ENCODE peak calls at places on chromosome 20, in nine cellular contexts. One of them, this sample, is unnamed.

GRCh38 chr20:37426106-37426505 is 80.2 kb downstream of the SRC start:
- DNase-seq in MM.1S: no peak
- DNase-seq in upper lobe of right lung: no peak
- DNase-seq in H1: no peak
- DNase-seq in neural progenitor cell: no peak
- DNase-seq in CD8-positive, alpha-beta T cell: no peak
- DNase-seq in cardiac muscle cell: no peak
- DNase-seq in brain microvascular endothelial cell: no peak
- DNase-seq in A549: no peak
- DNase-seq in this sample: no peak

GRCh38 chr20:23255658-23256385 is 94.8 kb upstream of the NXT1 start:
- DNase-seq in MM.1S: no peak
- DNase-seq in upper lobe of right lung: no peak
- DNase-seq in H1: peak; percentile 43
- DNase-seq in neural progenitor cell: peak; percentile 28
- DNase-seq in CD8-positive, alpha-beta T cell: no peak
- DNase-seq in cardiac muscle cell: no peak
- DNase-seq in brain microvascular endothelial cell: no peak
- DNase-seq in A549: no peak
- DNase-seq in this sample: peak; percentile 78

GRCh38 chr20:54227241-54227640 is 19.4 kb downstream of the PFDN4 start:
- DNase-seq in MM.1S: peak; percentile 58
- DNase-seq in upper lobe of right lung: no peak
- DNase-seq in H1: no peak
- DNase-seq in neural progenitor cell: no peak
- DNase-seq in CD8-positive, alpha-beta T cell: no peak
- DNase-seq in cardiac muscle cell: no peak
- DNase-seq in brain microvascular endothelial cell: no peak
- DNase-seq in A549: no peak
- DNase-seq in this sample: no peak

GRCh38 chr20:25478889-25479568 is 71.6 kb downstream of the GINS1 start:
- DNase-seq in MM.1S: no peak
- DNase-seq in upper lobe of right lung: no peak
- DNase-seq in H1: no peak
- DNase-seq in neural progenitor cell: no peak
- DNase-seq in CD8-positive, alpha-beta T cell: no peak
- DNase-seq in cardiac muscle cell: no peak
- DNase-seq in brain microvascular endothelial cell: no peak
- DNase-seq in A549: no peak
- DNase-seq in this sample: no peak

GRCh38 chr20:38751360-38751976 is 3.2 kb downstream of the ACTR5 start:
- DNase-seq in MM.1S: peak; percentile 52
- DNase-seq in upper lobe of right lung: no peak
- DNase-seq in H1: no peak
- DNase-seq in neural progenitor cell: peak; percentile 39
- DNase-seq in CD8-positive, alpha-beta T cell: peak; percentile 23
- DNase-seq in cardiac muscle cell: no peak
- DNase-seq in brain microvascular endothelial cell: peak; percentile 38
- DNase-seq in A549: peak; percentile 52
- DNase-seq in this sample: no peak

GRCh38 chr20:6471110-6471647 is 296.3 kb upstream of the BMP2 start:
- DNase-seq in MM.1S: no peak
- DNase-seq in upper lobe of right lung: no peak
- DNase-seq in H1: no peak
- DNase-seq in neural progenitor cell: no peak
- DNase-seq in CD8-positive, alpha-beta T cell: no peak
- DNase-seq in cardiac muscle cell: no peak
- DNase-seq in brain microvascular endothelial cell: no peak
- DNase-seq in A549: no peak
- DNase-seq in this sample: no peak

GRCh38 chr20:50284811-50285375 is 94.3 kb downstream of the CEBPB start:
- DNase-seq in MM.1S: no peak
- DNase-seq in upper lobe of right lung: no peak
- DNase-seq in H1: no peak
- DNase-seq in neural progenitor cell: no peak
- DNase-seq in CD8-positive, alpha-beta T cell: no peak
- DNase-seq in cardiac muscle cell: peak; percentile 39
- DNase-seq in brain microvascular endothelial cell: no peak
- DNase-seq in A549: no peak
- DNase-seq in this sample: no peak

GRCh38 chr20:1185781-1186334 is 1.1 kb upstream of the TMEM74B start:
- DNase-seq in MM.1S: peak; percentile 69
- DNase-seq in upper lobe of right lung: peak; percentile 76
- DNase-seq in H1: peak; percentile 84
- DNase-seq in neural progenitor cell: peak; percentile 83
- DNase-seq in CD8-positive, alpha-beta T cell: peak; percentile 40
- DNase-seq in cardiac muscle cell: peak; percentile 78
- DNase-seq in brain microvascular endothelial cell: no peak
- DNase-seq in A549: peak; percentile 78
- DNase-seq in this sample: no peak

GRCh38 chr20:4041748-4042411 is 26.5 kb upstream of the RNF24 start:
- DNase-seq in MM.1S: no peak
- DNase-seq in upper lobe of right lung: peak; percentile 91
- DNase-seq in H1: peak; percentile 45
- DNase-seq in neural progenitor cell: no peak
- DNase-seq in CD8-positive, alpha-beta T cell: no peak
- DNase-seq in cardiac muscle cell: no peak
- DNase-seq in brain microvascular endothelial cell: peak; percentile 87
- DNase-seq in A549: peak; percentile 84
- DNase-seq in this sample: no peak

GRCh38 chr20:55456316-55456940 is 548.9 kb downstream of the CBLN4 start:
- DNase-seq in MM.1S: no peak
- DNase-seq in upper lobe of right lung: no peak
- DNase-seq in H1: no peak
- DNase-seq in neural progenitor cell: no peak
- DNase-seq in CD8-positive, alpha-beta T cell: no peak
- DNase-seq in cardiac muscle cell: no peak
- DNase-seq in brain microvascular endothelial cell: no peak
- DNase-seq in A549: no peak
- DNase-seq in this sample: no peak

GRCh38 chr20:63441777-63442493 is 30.5 kb downstream of the KCNQ2 start:
- DNase-seq in MM.1S: no peak
- DNase-seq in upper lobe of right lung: no peak
- DNase-seq in H1: peak; percentile 79
- DNase-seq in neural progenitor cell: peak; percentile 54
- DNase-seq in CD8-positive, alpha-beta T cell: peak; percentile 71
- DNase-seq in cardiac muscle cell: peak; percentile 71
- DNase-seq in brain microvascular endothelial cell: peak; percentile 34
- DNase-seq in A549: peak; percentile 55
- DNase-seq in this sample: no peak

GRCh38 chr20:37387519-37388269 is 41.8 kb downstream of the SRC start:
- DNase-seq in MM.1S: no peak
- DNase-seq in upper lobe of right lung: peak; percentile 25
- DNase-seq in H1: no peak
- DNase-seq in neural progenitor cell: no peak
- DNase-seq in CD8-positive, alpha-beta T cell: no peak
- DNase-seq in cardiac muscle cell: no peak
- DNase-seq in brain microvascular endothelial cell: no peak
- DNase-seq in A549: no peak
- DNase-seq in this sample: no peak

DNA sequence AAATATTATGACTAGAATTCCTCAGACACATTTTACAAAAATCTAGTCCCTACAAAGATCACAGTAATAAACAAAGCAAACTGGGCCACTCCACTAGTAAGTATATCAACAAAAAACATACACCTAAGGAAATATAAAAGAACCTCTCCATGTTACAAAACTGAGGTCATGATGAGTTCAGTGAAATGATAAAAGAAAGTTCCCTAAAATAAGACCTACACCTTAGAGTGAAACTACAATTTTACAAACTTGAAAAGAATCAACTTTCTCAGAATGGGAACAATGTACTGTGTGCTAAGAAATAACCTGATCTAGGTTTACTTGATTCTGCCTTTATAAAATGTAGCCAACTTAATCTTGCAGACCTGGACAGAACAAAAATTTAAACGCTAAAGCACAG is 2.0 kb downstream of the RALGAPA2 start:
- DNase-seq in MM.1S: no peak
- DNase-seq in upper lobe of right lung: no peak
- DNase-seq in H1: no peak
- DNase-seq in neural progenitor cell: no peak
- DNase-seq in CD8-positive, alpha-beta T cell: no peak
- DNase-seq in cardiac muscle cell: no peak
- DNase-seq in brain microvascular endothelial cell: no peak
- DNase-seq in A549: no peak
- DNase-seq in this sample: no peak
- H3K27ac ChIP-seq in MM.1S: no peak overlapping the region
- H3K27ac ChIP-seq in upper lobe of right lung: peak overlapping the region; percentile 86
- H3K27ac ChIP-seq in H1: no peak overlapping the region
- H3K27ac ChIP-seq in neural progenitor cell: no peak overlapping the region
- H3K27ac ChIP-seq in CD8-positive, alpha-beta T cell: no peak overlapping the region
- H3K27ac ChIP-seq in cardiac muscle cell: no peak overlapping the region
- H3K27ac ChIP-seq in brain microvascular endothelial cell: no peak overlapping the region
- H3K27ac ChIP-seq in A549: no peak overlapping the region
- H3K27ac ChIP-seq in this sample: no peak overlapping the region

DNA sequence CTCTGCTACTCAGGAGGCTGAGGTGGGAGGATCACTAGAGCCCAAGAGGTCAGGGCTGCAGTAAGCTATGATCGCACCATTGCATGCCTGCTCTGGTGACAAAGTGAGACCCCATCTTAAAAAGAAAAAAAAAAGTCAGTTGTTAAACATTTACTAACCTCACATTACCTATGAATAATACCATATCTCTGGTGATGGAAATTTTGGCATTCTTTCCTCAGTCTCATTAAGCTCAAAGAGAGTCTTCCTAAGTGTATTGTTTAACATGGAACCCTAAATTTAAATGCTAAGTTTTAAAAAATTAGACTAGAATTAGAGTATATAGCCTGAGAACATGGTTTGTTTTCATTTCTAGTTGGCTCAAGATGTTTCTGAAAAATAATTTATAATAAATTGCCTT is 11.3 kb upstream of the BFSP1 start:
- DNase-seq in MM.1S: no peak
- DNase-seq in upper lobe of right lung: no peak
- DNase-seq in H1: no peak
- DNase-seq in neural progenitor cell: no peak
- DNase-seq in CD8-positive, alpha-beta T cell: no peak
- DNase-seq in cardiac muscle cell: no peak
- DNase-seq in brain microvascular endothelial cell: no peak
- DNase-seq in A549: no peak
- DNase-seq in this sample: no peak
- H3K27ac ChIP-seq in MM.1S: no peak overlapping the region
- H3K27ac ChIP-seq in upper lobe of right lung: peak overlapping the region; percentile 61
- H3K27ac ChIP-seq in H1: no peak overlapping the region
- H3K27ac ChIP-seq in neural progenitor cell: no peak overlapping the region
- H3K27ac ChIP-seq in CD8-positive, alpha-beta T cell: no peak overlapping the region
- H3K27ac ChIP-seq in cardiac muscle cell: no peak overlapping the region
- H3K27ac ChIP-seq in brain microvascular endothelial cell: peak overlapping the region; percentile 99
- H3K27ac ChIP-seq in A549: no peak overlapping the region
- H3K27ac ChIP-seq in this sample: no peak overlapping the region

GRCh38 chr20:48096957-48097890 is 311.9 kb upstream of the SULF2 start:
- DNase-seq in MM.1S: no peak
- DNase-seq in upper lobe of right lung: peak; percentile 54
- DNase-seq in H1: no peak
- DNase-seq in neural progenitor cell: no peak
- DNase-seq in CD8-positive, alpha-beta T cell: no peak
- DNase-seq in cardiac muscle cell: no peak
- DNase-seq in brain microvascular endothelial cell: no peak
- DNase-seq in A549: no peak
- DNase-seq in this sample: no peak
- H3K27ac ChIP-seq in MM.1S: no peak overlapping the region
- H3K27ac ChIP-seq in upper lobe of right lung: no peak overlapping the region
- H3K27ac ChIP-seq in H1: no peak overlapping the region
- H3K27ac ChIP-seq in neural progenitor cell: no peak overlapping the region
- H3K27ac ChIP-seq in CD8-positive, alpha-beta T cell: no peak overlapping the region
- H3K27ac ChIP-seq in cardiac muscle cell: no peak overlapping the region
- H3K27ac ChIP-seq in brain microvascular endothelial cell: no peak overlapping the region
- H3K27ac ChIP-seq in A549: no peak overlapping the region
- H3K27ac ChIP-seq in this sample: no peak overlapping the region

DNA sequence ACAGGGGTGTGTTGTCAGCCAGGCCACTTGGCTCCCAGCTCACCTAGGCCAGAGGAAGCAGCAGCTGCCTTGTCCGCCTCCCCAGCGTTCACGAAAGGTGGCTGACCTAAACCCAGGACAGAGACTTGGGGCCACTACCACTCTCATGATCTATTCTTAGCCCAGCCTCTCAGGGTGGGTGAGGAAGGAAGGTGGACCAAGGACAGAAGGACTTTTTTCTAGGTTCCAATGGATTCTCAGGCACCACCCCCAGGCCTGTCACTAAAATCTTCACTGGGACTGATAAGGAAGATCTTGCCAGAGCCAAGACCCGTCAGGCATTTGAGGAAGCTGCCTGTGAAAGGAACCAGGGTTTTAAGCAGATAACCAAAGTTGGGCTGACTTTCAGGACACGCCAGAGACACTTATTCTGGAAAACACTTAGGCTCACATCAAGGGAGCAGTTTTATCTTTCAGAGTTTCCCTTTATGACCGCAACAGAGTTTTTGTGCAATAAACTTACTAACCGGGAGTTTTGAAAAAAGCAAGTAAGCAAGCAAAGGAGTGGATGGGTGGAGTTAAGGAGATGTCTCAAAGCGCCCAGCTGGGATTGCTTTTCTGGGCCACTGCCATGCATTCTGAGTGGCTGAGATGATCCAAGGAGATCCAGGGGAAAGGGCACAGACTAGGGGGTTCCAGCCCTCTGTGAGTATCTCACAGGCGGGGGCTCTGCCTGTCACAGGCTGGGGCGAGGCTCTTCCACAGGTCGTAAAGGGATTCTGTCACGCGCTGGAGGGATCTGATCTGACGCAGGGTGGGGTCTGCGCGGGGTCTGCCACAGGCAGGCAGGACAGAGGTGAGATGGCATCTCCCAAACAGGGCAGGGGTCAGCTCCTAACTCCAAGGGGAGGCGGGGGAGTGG is 989 bp downstream of the FITM2 start:
- DNase-seq in MM.1S: no peak
- DNase-seq in upper lobe of right lung: peak; percentile 49
- DNase-seq in H1: no peak
- DNase-seq in neural progenitor cell: peak; percentile 17
- DNase-seq in CD8-positive, alpha-beta T cell: no peak
- DNase-seq in cardiac muscle cell: peak; percentile 47
- DNase-seq in brain microvascular endothelial cell: peak; percentile 16
- DNase-seq in A549: no peak
- DNase-seq in this sample: peak; percentile 26
- H3K27ac ChIP-seq in MM.1S: peak overlapping the region; percentile 36
- H3K27ac ChIP-seq in upper lobe of right lung: peak overlapping the region; percentile 79
- H3K27ac ChIP-seq in H1: no peak overlapping the region
- H3K27ac ChIP-seq in neural progenitor cell: no peak overlapping the region
- H3K27ac ChIP-seq in CD8-positive, alpha-beta T cell: peak overlapping the region; percentile 56
- H3K27ac ChIP-seq in cardiac muscle cell: peak overlapping the region; percentile 85
- H3K27ac ChIP-seq in brain microvascular endothelial cell: no peak overlapping the region
- H3K27ac ChIP-seq in A549: peak overlapping the region; percentile 95
- H3K27ac ChIP-seq in this sample: peak overlapping the region; percentile 31

DNA sequence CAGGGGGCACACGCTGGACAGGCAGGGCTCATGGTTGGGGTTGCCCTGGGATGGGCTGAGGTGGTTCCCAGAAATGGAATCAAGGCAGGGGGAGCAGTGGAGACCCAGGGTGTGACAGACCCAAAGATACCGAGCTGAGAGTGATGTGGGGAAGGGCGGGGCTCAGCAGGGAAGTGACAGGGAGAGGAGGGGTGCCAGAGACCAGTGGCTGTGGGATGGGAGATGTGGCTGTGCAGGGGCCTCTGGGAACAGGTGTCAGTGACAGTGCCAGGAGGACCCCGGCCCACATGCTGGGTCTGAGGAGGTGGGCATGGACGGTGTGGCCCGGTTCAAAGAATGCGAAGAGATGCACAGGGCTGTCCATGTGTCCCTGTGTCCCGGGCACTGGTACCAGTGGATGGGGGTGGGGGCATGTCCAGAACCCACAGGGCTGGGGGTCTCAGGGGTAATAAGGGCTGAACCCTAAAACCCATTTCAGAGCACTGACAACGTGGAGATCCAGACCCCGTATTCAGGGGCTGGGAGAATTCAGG is 1.0 kb downstream of the CABLES2 start:
- DNase-seq in MM.1S: no peak
- DNase-seq in upper lobe of right lung: no peak
- DNase-seq in H1: no peak
- DNase-seq in neural progenitor cell: no peak
- DNase-seq in CD8-positive, alpha-beta T cell: no peak
- DNase-seq in cardiac muscle cell: no peak
- DNase-seq in brain microvascular endothelial cell: no peak
- DNase-seq in A549: no peak
- DNase-seq in this sample: no peak
- H3K27ac ChIP-seq in MM.1S: no peak overlapping the region
- H3K27ac ChIP-seq in upper lobe of right lung: no peak overlapping the region
- H3K27ac ChIP-seq in H1: no peak overlapping the region
- H3K27ac ChIP-seq in neural progenitor cell: no peak overlapping the region
- H3K27ac ChIP-seq in CD8-positive, alpha-beta T cell: peak overlapping the region; percentile 8
- H3K27ac ChIP-seq in cardiac muscle cell: no peak overlapping the region
- H3K27ac ChIP-seq in brain microvascular endothelial cell: no peak overlapping the region
- H3K27ac ChIP-seq in A549: peak overlapping the region; percentile 99
- H3K27ac ChIP-seq in this sample: no peak overlapping the region